ENCODE peak calls at places on chromosomes 4 and X, in ten cellular contexts. V is T-cell, I is immature natural killer cell, D is ureter, K is AG08396, N is posterior cingulate gyrus, E is cardiac muscle cell, U is endothelial cell, R is dorsolateral prefrontal cortex, W is GM23338. L is an unnamed sample.

GRCh38 chrX:9183481-9183880 is 149.6 kb upstream of the FAM9B start:
- DNase-seq in V (no peak), I (no peak), D (no peak), K (no peak), N (no peak), E (no peak), U (no peak), R (no peak), W (no peak), L (no peak)

GRCh38 chrX:101108293-101108692 is 10.3 kb downstream of the CENPI start:
- DNase-seq in V (no peak), I (no peak), D (no peak), K (no peak), N (no peak), E (peak; percentile 34), U (no peak), R (no peak), W (no peak), L (no peak)

GRCh38 chrX:40524423-40524822 is 56.3 kb upstream of the ATP6AP2 start:
- DNase-seq in V (no peak), I (no peak), D (no peak), K (no peak), N (no peak), E (no peak), U (no peak), R (no peak), W (no peak), L (no peak)

GRCh38 chr4:94690851-94691254 is 66.9 kb upstream of the BMPR1B start:
- DNase-seq in V (no peak), I (no peak), D (no peak), K (peak; percentile 4), N (no peak), E (no peak), U (no peak), R (no peak), W (no peak), L (no peak)

GRCh38 chr4:184143770-184144564 is 73.7 kb downstream of the ENPP6 start:
- DNase-seq in V (no peak), I (no peak), D (no peak), K (no peak), N (no peak), E (no peak), U (no peak), R (no peak), W (peak; percentile 59), L (no peak)

GRCh38 chr4:125710766-125711165 is 396.0 kb downstream of the FAT4 start:
- DNase-seq in V (no peak), I (no peak), D (no peak), K (no peak), N (no peak), E (no peak), U (no peak), R (no peak), W (no peak), L (no peak)

GRCh38 chr4:113476800-113477199 is 284.7 kb downstream of the CAMK2D start:
- DNase-seq in V (no peak), I (no peak), D (no peak), K (no peak), N (no peak), E (no peak), U (no peak), R (no peak), W (no peak), L (no peak)

GRCh38 chr4:182346250-182346649 is 103.0 kb downstream of the TENM3 start:
- DNase-seq in V (no peak), I (no peak), D (no peak), K (no peak), N (no peak), E (no peak), U (no peak), R (no peak), W (no peak), L (no peak)

GRCh38 chr4:13559414-13559813 is 15.1 kb upstream of the NKX3-2 start:
- DNase-seq in V (no peak), I (no peak), D (no peak), K (no peak), N (no peak), E (peak; percentile 74), U (peak; percentile 25), R (no peak), W (peak; percentile 3), L (no peak)

GRCh38 chr4:26020896-26021295 is 106.9 kb downstream of the SMIM20 start:
- DNase-seq in V (no peak), I (no peak), D (no peak), K (peak; percentile 69), N (no peak), E (peak; percentile 43), U (no peak), R (no peak), W (no peak), L (no peak)

GRCh38 chr4:81694514-81694913 is 222.8 kb upstream of the RASGEF1B start:
- DNase-seq in V (no peak), I (no peak), D (no peak), K (no peak), N (no peak), E (no peak), U (no peak), R (no peak), W (no peak), L (no peak)

GRCh38 chrX:132909643-132910042 is 48.8 kb downstream of the HS6ST2 start:
- DNase-seq in V (no peak), I (no peak), D (no peak), K (no peak), N (no peak), E (peak; percentile 73), U (no peak), R (no peak), W (no peak), L (no peak)

L was measured in CD4-positive, alpha-beta memory T cell.